ENCODE peak calls at places on chromosomes 11 and 22, in ten cellular contexts. One of them, this sample, is unnamed.

GRCh38 chr11:132742929-132743328 is 789.4 kb downstream of the OPCML start:
- DNase-seq in spleen: no peak
- DNase-seq in GM12865: no peak
- DNase-seq in HCT116: no peak
- DNase-seq in tibial nerve: no peak
- DNase-seq in right cardiac atrium: no peak
- DNase-seq in right lobe of liver: no peak
- DNase-seq in PC-3: no peak
- DNase-seq in fibroblast of pulmonary artery: no peak
- DNase-seq in Caco-2: no peak
- DNase-seq in this sample: no peak

GRCh38 chr22:23282089-23282501 is 101.8 kb downstream of the BCR start:
- DNase-seq in tibial nerve: peak
- DNase-seq in HCT116: peak
- DNase-seq in Caco-2: no peak
- DNase-seq in PC-3: peak
- DNase-seq in spleen: no peak
- DNase-seq in right lobe of liver: no peak
- DNase-seq in fibroblast of pulmonary artery: peak
- DNase-seq in right cardiac atrium: peak
- DNase-seq in GM12865: no peak
- DNase-seq in this sample: peak

GRCh38 chr11:123239371-123240150 is 44.5 kb upstream of the CLMP start:
- DNase-seq in fibroblast of pulmonary artery: no peak
- DNase-seq in tibial nerve: no peak
- DNase-seq in HCT116: no peak
- DNase-seq in Caco-2: no peak
- DNase-seq in GM12865: no peak
- DNase-seq in right lobe of liver: no peak
- DNase-seq in spleen: no peak
- DNase-seq in right cardiac atrium: no peak
- DNase-seq in PC-3: peak
- DNase-seq in this sample: no peak

GRCh38 chr11:126007263-126007662 is 55.4 kb downstream of the CDON start:
- DNase-seq in Caco-2: no peak
- DNase-seq in right lobe of liver: no peak
- DNase-seq in tibial nerve: peak
- DNase-seq in PC-3: peak
- DNase-seq in GM12865: no peak
- DNase-seq in HCT116: peak
- DNase-seq in fibroblast of pulmonary artery: peak
- DNase-seq in spleen: no peak
- DNase-seq in right cardiac atrium: no peak
- DNase-seq in this sample: no peak

GRCh38 chr11:6734616-6735015 is 37.2 kb downstream of the OR2AG2 start:
- DNase-seq in GM12865: no peak
- DNase-seq in spleen: no peak
- DNase-seq in right cardiac atrium: no peak
- DNase-seq in PC-3: no peak
- DNase-seq in fibroblast of pulmonary artery: no peak
- DNase-seq in Caco-2: no peak
- DNase-seq in right lobe of liver: no peak
- DNase-seq in HCT116: no peak
- DNase-seq in tibial nerve: no peak
- DNase-seq in this sample: no peak

GRCh38 chr11:71474771-71475483 is 21.9 kb downstream of the NADSYN1 start:
- DNase-seq in GM12865: no peak
- DNase-seq in spleen: peak
- DNase-seq in right lobe of liver: no peak
- DNase-seq in fibroblast of pulmonary artery: no peak
- DNase-seq in right cardiac atrium: no peak
- DNase-seq in tibial nerve: no peak
- DNase-seq in Caco-2: no peak
- DNase-seq in HCT116: no peak
- DNase-seq in PC-3: no peak
- DNase-seq in this sample: no peak

GRCh38 chr11:77580712-77581337 is 8.9 kb upstream of the AQP11 start:
- DNase-seq in PC-3: peak
- DNase-seq in fibroblast of pulmonary artery: no peak
- DNase-seq in Caco-2: peak
- DNase-seq in GM12865: no peak
- DNase-seq in right lobe of liver: no peak
- DNase-seq in spleen: no peak
- DNase-seq in HCT116: no peak
- DNase-seq in right cardiac atrium: no peak
- DNase-seq in tibial nerve: no peak
- DNase-seq in this sample: no peak

GRCh38 chr22:33570110-33570509 is 350.2 kb downstream of the LARGE1 start:
- DNase-seq in right cardiac atrium: no peak
- DNase-seq in PC-3: no peak
- DNase-seq in fibroblast of pulmonary artery: no peak
- DNase-seq in Caco-2: no peak
- DNase-seq in right lobe of liver: no peak
- DNase-seq in spleen: no peak
- DNase-seq in HCT116: no peak
- DNase-seq in tibial nerve: no peak
- DNase-seq in GM12865: no peak
- DNase-seq in this sample: no peak

DNA sequence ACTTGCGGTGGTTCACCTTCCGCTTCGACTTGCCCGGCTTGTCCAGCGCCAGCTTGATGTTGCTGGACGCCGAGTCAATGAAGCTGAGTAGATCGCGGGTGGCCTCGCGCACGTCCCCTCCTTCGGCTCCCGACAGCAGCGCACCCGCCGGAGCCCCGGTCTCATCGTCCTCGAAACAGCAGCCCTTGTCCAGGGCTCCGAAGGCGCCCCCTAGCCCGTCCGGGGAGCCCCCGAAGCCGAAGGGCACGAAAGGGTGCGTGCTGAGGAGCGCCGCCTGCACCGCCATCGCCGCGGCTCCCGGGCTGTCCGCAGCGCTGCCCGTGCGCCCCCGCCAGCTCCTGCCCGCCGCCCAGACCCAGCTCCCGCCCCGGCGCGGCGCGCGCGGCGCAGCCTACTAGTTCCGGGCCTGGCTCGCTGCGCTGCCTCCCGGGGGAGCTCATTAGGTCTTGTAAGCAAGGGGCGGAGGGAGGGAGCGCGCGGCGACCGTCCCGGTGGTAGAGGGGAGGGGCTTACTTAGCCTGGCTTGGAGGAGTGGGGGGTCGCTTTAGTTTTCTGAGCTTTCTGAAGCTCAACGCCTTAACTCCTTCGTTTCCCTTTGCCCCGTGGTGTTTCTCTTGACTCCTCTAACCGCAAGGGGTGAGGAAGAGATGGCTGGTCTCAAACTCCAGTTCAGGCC is at the start of gene FAM181B:
- DNase-seq in PC-3: no peak
- DNase-seq in tibial nerve: peak
- DNase-seq in right lobe of liver: peak
- DNase-seq in spleen: peak
- DNase-seq in right cardiac atrium: peak
- DNase-seq in fibroblast of pulmonary artery: peak
- DNase-seq in HCT116: no peak
- DNase-seq in GM12865: no peak
- DNase-seq in Caco-2: peak
- DNase-seq in this sample: peak
- H3K4me3 ChIP-seq in PC-3: peak
- H3K4me3 ChIP-seq in tibial nerve: peak
- H3K4me3 ChIP-seq in right lobe of liver: peak
- H3K4me3 ChIP-seq in spleen: peak
- H3K4me3 ChIP-seq in right cardiac atrium: peak
- H3K4me3 ChIP-seq in fibroblast of pulmonary artery: peak
- H3K4me3 ChIP-seq in HCT116: no peak
- H3K4me3 ChIP-seq in GM12865: no peak
- H3K4me3 ChIP-seq in Caco-2: peak
- H3K4me3 ChIP-seq in this sample: no peak

GRCh38 chr11:57216463-57216862 is 20.6 kb downstream of the APLNR start:
- DNase-seq in GM12865: no peak
- DNase-seq in HCT116: no peak
- DNase-seq in Caco-2: no peak
- DNase-seq in tibial nerve: no peak
- DNase-seq in PC-3: no peak
- DNase-seq in spleen: no peak
- DNase-seq in fibroblast of pulmonary artery: no peak
- DNase-seq in right cardiac atrium: no peak
- DNase-seq in right lobe of liver: no peak
- DNase-seq in this sample: no peak

GRCh38 chr11:57213282-57214086 is 23.6 kb downstream of the APLNR start:
- DNase-seq in Caco-2: no peak
- DNase-seq in right cardiac atrium: no peak
- DNase-seq in tibial nerve: no peak
- DNase-seq in spleen: no peak
- DNase-seq in PC-3: no peak
- DNase-seq in GM12865: peak
- DNase-seq in right lobe of liver: no peak
- DNase-seq in HCT116: no peak
- DNase-seq in fibroblast of pulmonary artery: peak
- DNase-seq in this sample: no peak

GRCh38 chr11:57214494-57214893 is 22.6 kb downstream of the APLNR start:
- DNase-seq in right lobe of liver: no peak
- DNase-seq in spleen: no peak
- DNase-seq in GM12865: no peak
- DNase-seq in Caco-2: no peak
- DNase-seq in PC-3: peak
- DNase-seq in fibroblast of pulmonary artery: peak
- DNase-seq in right cardiac atrium: no peak
- DNase-seq in HCT116: no peak
- DNase-seq in tibial nerve: no peak
- DNase-seq in this sample: no peak

GRCh38 chr11:57217053-57217452 is 20.0 kb downstream of the APLNR start:
- DNase-seq in tibial nerve: no peak
- DNase-seq in GM12865: no peak
- DNase-seq in PC-3: no peak
- DNase-seq in Caco-2: no peak
- DNase-seq in spleen: no peak
- DNase-seq in right lobe of liver: peak
- DNase-seq in right cardiac atrium: no peak
- DNase-seq in HCT116: no peak
- DNase-seq in fibroblast of pulmonary artery: no peak
- DNase-seq in this sample: peak

DNA sequence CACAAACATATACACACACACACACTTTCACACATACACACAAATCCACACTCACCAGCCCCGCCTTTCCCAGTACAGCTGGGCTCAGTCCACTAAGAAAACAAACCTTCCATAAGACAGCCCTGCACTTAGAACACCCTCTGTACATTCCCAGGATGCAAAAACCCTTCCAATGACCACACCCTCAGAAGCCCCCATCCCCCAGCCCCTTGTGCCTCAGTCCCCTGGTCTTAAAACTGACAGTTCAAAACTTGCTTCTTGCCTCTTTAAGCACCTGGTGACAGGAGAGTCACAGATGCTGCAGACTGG is 23.0 kb downstream of the APLNR start:
- DNase-seq in Caco-2: no peak
- DNase-seq in HCT116: no peak
- DNase-seq in right cardiac atrium: no peak
- DNase-seq in fibroblast of pulmonary artery: peak
- DNase-seq in right lobe of liver: no peak
- DNase-seq in tibial nerve: no peak
- DNase-seq in spleen: no peak
- DNase-seq in PC-3: no peak
- DNase-seq in GM12865: no peak
- DNase-seq in this sample: no peak
- H3K4me3 ChIP-seq in Caco-2: no peak
- H3K4me3 ChIP-seq in HCT116: no peak
- H3K4me3 ChIP-seq in right cardiac atrium: no peak
- H3K4me3 ChIP-seq in fibroblast of pulmonary artery: no peak
- H3K4me3 ChIP-seq in right lobe of liver: no peak
- H3K4me3 ChIP-seq in tibial nerve: no peak
- H3K4me3 ChIP-seq in spleen: no peak
- H3K4me3 ChIP-seq in PC-3: no peak
- H3K4me3 ChIP-seq in GM12865: no peak
- H3K4me3 ChIP-seq in this sample: no peak

GRCh38 chr11:122025757-122026156 is 90.3 kb downstream of the BLID start:
- DNase-seq in fibroblast of pulmonary artery: no peak
- DNase-seq in HCT116: peak
- DNase-seq in tibial nerve: no peak
- DNase-seq in spleen: no peak
- DNase-seq in PC-3: no peak
- DNase-seq in Caco-2: peak
- DNase-seq in GM12865: no peak
- DNase-seq in right cardiac atrium: no peak
- DNase-seq in right lobe of liver: no peak
- DNase-seq in this sample: no peak

GRCh38 chr11:122022646-122023045 is 93.4 kb downstream of the BLID start:
- DNase-seq in Caco-2: no peak
- DNase-seq in tibial nerve: no peak
- DNase-seq in HCT116: no peak
- DNase-seq in right cardiac atrium: no peak
- DNase-seq in GM12865: no peak
- DNase-seq in right lobe of liver: no peak
- DNase-seq in PC-3: no peak
- DNase-seq in spleen: no peak
- DNase-seq in fibroblast of pulmonary artery: no peak
- DNase-seq in this sample: no peak

GRCh38 chr11:122024278-122024677 is 91.7 kb downstream of the BLID start:
- DNase-seq in tibial nerve: no peak
- DNase-seq in PC-3: peak
- DNase-seq in spleen: no peak
- DNase-seq in right lobe of liver: no peak
- DNase-seq in right cardiac atrium: no peak
- DNase-seq in HCT116: no peak
- DNase-seq in GM12865: no peak
- DNase-seq in Caco-2: no peak
- DNase-seq in fibroblast of pulmonary artery: no peak
- DNase-seq in this sample: no peak

GRCh38 chr11:122020902-122021301 is 95.1 kb downstream of the BLID start:
- DNase-seq in PC-3: peak
- DNase-seq in fibroblast of pulmonary artery: peak
- DNase-seq in right cardiac atrium: no peak
- DNase-seq in Caco-2: peak
- DNase-seq in right lobe of liver: no peak
- DNase-seq in HCT116: no peak
- DNase-seq in spleen: no peak
- DNase-seq in GM12865: peak
- DNase-seq in tibial nerve: peak
- DNase-seq in this sample: no peak

DNA sequence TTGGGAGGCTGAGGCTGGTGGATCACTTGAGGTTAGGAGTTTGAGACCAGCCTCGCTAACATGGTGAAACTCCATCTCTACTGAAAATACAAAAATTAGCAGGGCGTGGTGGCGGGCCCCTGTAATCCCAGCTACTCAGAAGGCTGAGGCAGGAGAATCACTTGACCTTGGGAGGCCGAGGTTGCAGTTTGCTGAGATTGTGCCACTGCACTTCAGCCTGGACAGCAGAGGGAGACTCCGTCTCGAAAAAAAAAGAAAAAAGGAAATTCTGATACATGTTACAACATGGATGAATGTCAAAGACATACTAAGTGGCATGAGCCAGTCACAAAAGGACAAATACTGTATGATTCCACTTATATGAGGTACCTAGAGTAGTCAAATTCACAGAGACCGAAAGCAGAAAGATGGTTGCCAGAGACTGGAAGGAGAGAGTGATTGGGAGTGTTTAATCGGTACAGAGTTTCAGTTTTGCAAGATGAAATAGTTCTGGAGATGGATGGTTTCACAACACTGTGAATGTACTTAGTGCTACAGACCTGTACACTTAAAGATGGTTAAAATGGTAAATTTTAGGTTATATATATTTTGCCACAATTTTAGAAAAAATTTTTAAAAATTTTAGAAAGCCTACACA is 92.3 kb downstream of the BLID start:
- DNase-seq in tibial nerve: no peak
- DNase-seq in right lobe of liver: no peak
- DNase-seq in spleen: no peak
- DNase-seq in PC-3: peak
- DNase-seq in right cardiac atrium: no peak
- DNase-seq in Caco-2: no peak
- DNase-seq in fibroblast of pulmonary artery: no peak
- DNase-seq in GM12865: no peak
- DNase-seq in HCT116: no peak
- DNase-seq in this sample: no peak
- H3K4me3 ChIP-seq in tibial nerve: no peak
- H3K4me3 ChIP-seq in right lobe of liver: no peak
- H3K4me3 ChIP-seq in spleen: no peak
- H3K4me3 ChIP-seq in PC-3: no peak
- H3K4me3 ChIP-seq in right cardiac atrium: no peak
- H3K4me3 ChIP-seq in Caco-2: no peak
- H3K4me3 ChIP-seq in fibroblast of pulmonary artery: no peak
- H3K4me3 ChIP-seq in GM12865: no peak
- H3K4me3 ChIP-seq in HCT116: peak
- H3K4me3 ChIP-seq in this sample: no peak

GRCh38 chr22:49236541-49237075 is 591.1 kb downstream of the BRD1 start:
- DNase-seq in tibial nerve: no peak
- DNase-seq in PC-3: no peak
- DNase-seq in GM12865: no peak
- DNase-seq in spleen: peak
- DNase-seq in fibroblast of pulmonary artery: no peak
- DNase-seq in right cardiac atrium: no peak
- DNase-seq in Caco-2: no peak
- DNase-seq in right lobe of liver: no peak
- DNase-seq in HCT116: no peak
- DNase-seq in this sample: no peak
- H3K4me3 ChIP-seq in tibial nerve: no peak
- H3K4me3 ChIP-seq in PC-3: no peak
- H3K4me3 ChIP-seq in GM12865: no peak
- H3K4me3 ChIP-seq in spleen: no peak
- H3K4me3 ChIP-seq in fibroblast of pulmonary artery: no peak
- H3K4me3 ChIP-seq in right cardiac atrium: no peak
- H3K4me3 ChIP-seq in Caco-2: no peak
- H3K4me3 ChIP-seq in right lobe of liver: no peak
- H3K4me3 ChIP-seq in HCT116: no peak
- H3K4me3 ChIP-seq in this sample: no peak

This sample was measured in heart right ventricle.